ENCODE peak calls at places on chromosomes 7 and 10, in eight cellular contexts. One of them, this sample, is unnamed.

GRCh38 chr10:76052798-76053473 is 621.5 kb downstream of the LRMDA start:
- DNase-seq in OCI-LY7: no peak
- DNase-seq in K562: no peak
- DNase-seq in esophagus squamous epithelium: no peak
- DNase-seq in colonic mucosa: no peak
- DNase-seq in A549: no peak
- DNase-seq in tibial nerve: no peak
- DNase-seq in right lobe of liver: no peak
- DNase-seq in this sample: no peak

GRCh38 chr10:132611026-132611910 is 73.7 kb downstream of the INPP5A start:
- DNase-seq in tibial nerve: no peak
- DNase-seq in K562: no peak
- DNase-seq in A549: no peak
- DNase-seq in right lobe of liver: no peak
- DNase-seq in colonic mucosa: no peak
- DNase-seq in OCI-LY7: no peak
- DNase-seq in esophagus squamous epithelium: no peak
- DNase-seq in this sample: no peak

GRCh38 chr10:121910673-121911420 is 17.0 kb downstream of the ATE1 start:
- DNase-seq in esophagus squamous epithelium: no peak
- DNase-seq in A549: peak; percentile 68
- DNase-seq in K562: no peak
- DNase-seq in OCI-LY7: no peak
- DNase-seq in right lobe of liver: no peak
- DNase-seq in colonic mucosa: no peak
- DNase-seq in tibial nerve: no peak
- DNase-seq in this sample: no peak

GRCh38 chr7:38232475-38233366 is 40.7 kb downstream of the TARP start:
- DNase-seq in right lobe of liver: no peak
- DNase-seq in K562: no peak
- DNase-seq in colonic mucosa: peak; percentile 27
- DNase-seq in A549: no peak
- DNase-seq in OCI-LY7: no peak
- DNase-seq in esophagus squamous epithelium: no peak
- DNase-seq in tibial nerve: no peak
- DNase-seq in this sample: peak; percentile 26

GRCh38 chr7:105060923-105061322 is 46.9 kb downstream of the KMT2E start:
- DNase-seq in K562: no peak
- DNase-seq in esophagus squamous epithelium: no peak
- DNase-seq in A549: no peak
- DNase-seq in OCI-LY7: no peak
- DNase-seq in tibial nerve: no peak
- DNase-seq in colonic mucosa: no peak
- DNase-seq in right lobe of liver: no peak
- DNase-seq in this sample: no peak

GRCh38 chr10:19845963-19846362 is 29.7 kb downstream of the PLXDC2 start:
- DNase-seq in OCI-LY7: no peak
- DNase-seq in esophagus squamous epithelium: no peak
- DNase-seq in colonic mucosa: no peak
- DNase-seq in A549: no peak
- DNase-seq in right lobe of liver: no peak
- DNase-seq in tibial nerve: no peak
- DNase-seq in K562: no peak
- DNase-seq in this sample: no peak

GRCh38 chr7:33446551-33446950 is 317.2 kb downstream of the BBS9 start:
- DNase-seq in colonic mucosa: no peak
- DNase-seq in right lobe of liver: no peak
- DNase-seq in tibial nerve: no peak
- DNase-seq in A549: no peak
- DNase-seq in K562: no peak
- DNase-seq in OCI-LY7: no peak
- DNase-seq in esophagus squamous epithelium: no peak
- DNase-seq in this sample: no peak

GRCh38 chr7:36630112-36630650 is 94.1 kb downstream of the AOAH start:
- DNase-seq in K562: no peak
- DNase-seq in tibial nerve: no peak
- DNase-seq in right lobe of liver: no peak
- DNase-seq in A549: no peak
- DNase-seq in OCI-LY7: no peak
- DNase-seq in colonic mucosa: no peak
- DNase-seq in esophagus squamous epithelium: no peak
- DNase-seq in this sample: no peak

GRCh38 chr7:74023037-74023436 is 4.9 kb upstream of the ELN start:
- DNase-seq in colonic mucosa: no peak
- DNase-seq in K562: peak; percentile 51
- DNase-seq in tibial nerve: peak; percentile 70
- DNase-seq in A549: peak; percentile 56
- DNase-seq in OCI-LY7: no peak
- DNase-seq in right lobe of liver: no peak
- DNase-seq in esophagus squamous epithelium: no peak
- DNase-seq in this sample: peak; percentile 51

GRCh38 chr10:132199854-132200311 is 13.1 kb downstream of the DPYSL4 start:
- DNase-seq in A549: no peak
- DNase-seq in esophagus squamous epithelium: no peak
- DNase-seq in K562: no peak
- DNase-seq in right lobe of liver: no peak
- DNase-seq in colonic mucosa: no peak
- DNase-seq in tibial nerve: no peak
- DNase-seq in OCI-LY7: no peak
- DNase-seq in this sample: no peak

GRCh38 chr7:130910949-130911944 is 177.2 kb upstream of the KLF14 start:
- DNase-seq in right lobe of liver: no peak
- DNase-seq in OCI-LY7: no peak
- DNase-seq in A549: peak; percentile 72
- DNase-seq in tibial nerve: no peak
- DNase-seq in colonic mucosa: no peak
- DNase-seq in esophagus squamous epithelium: no peak
- DNase-seq in K562: peak; percentile 55
- DNase-seq in this sample: peak; percentile 72

GRCh38 chr10:36499696-36500095 is 625.7 kb upstream of the ANKRD30A start:
- DNase-seq in OCI-LY7: no peak
- DNase-seq in A549: no peak
- DNase-seq in esophagus squamous epithelium: no peak
- DNase-seq in K562: no peak
- DNase-seq in tibial nerve: no peak
- DNase-seq in right lobe of liver: no peak
- DNase-seq in colonic mucosa: no peak
- DNase-seq in this sample: no peak

GRCh38 chr7:108454674-108455523 is 1.3 kb downstream of the NRCAM start:
- DNase-seq in right lobe of liver: no peak
- DNase-seq in colonic mucosa: no peak
- DNase-seq in OCI-LY7: no peak
- DNase-seq in esophagus squamous epithelium: no peak
- DNase-seq in K562: no peak
- DNase-seq in tibial nerve: no peak
- DNase-seq in A549: peak; percentile 64
- DNase-seq in this sample: no peak

GRCh38 chr7:16646427-16647081 is 573 bp downstream of the BZW2 start:
- DNase-seq in OCI-LY7: peak; percentile 55
- DNase-seq in tibial nerve: no peak
- DNase-seq in colonic mucosa: peak; percentile 60
- DNase-seq in esophagus squamous epithelium: no peak
- DNase-seq in right lobe of liver: peak; percentile 51
- DNase-seq in K562: no peak
- DNase-seq in A549: no peak
- DNase-seq in this sample: no peak

GRCh38 chr7:16649196-16649595 is 3.2 kb downstream of the BZW2 start:
- DNase-seq in K562: no peak
- DNase-seq in colonic mucosa: no peak
- DNase-seq in A549: no peak
- DNase-seq in esophagus squamous epithelium: no peak
- DNase-seq in right lobe of liver: no peak
- DNase-seq in OCI-LY7: no peak
- DNase-seq in tibial nerve: no peak
- DNase-seq in this sample: no peak

GRCh38 chr7:16650266-16650665 is 4.3 kb downstream of the BZW2 start:
- DNase-seq in K562: no peak
- DNase-seq in colonic mucosa: no peak
- DNase-seq in tibial nerve: no peak
- DNase-seq in A549: no peak
- DNase-seq in right lobe of liver: no peak
- DNase-seq in esophagus squamous epithelium: no peak
- DNase-seq in OCI-LY7: no peak
- DNase-seq in this sample: no peak

GRCh38 chr7:16647435-16647960 is 1.5 kb downstream of the BZW2 start:
- DNase-seq in K562: no peak
- DNase-seq in OCI-LY7: peak; percentile 31
- DNase-seq in esophagus squamous epithelium: no peak
- DNase-seq in tibial nerve: no peak
- DNase-seq in right lobe of liver: no peak
- DNase-seq in colonic mucosa: no peak
- DNase-seq in A549: no peak
- DNase-seq in this sample: no peak

GRCh38 chr7:16648551-16648950 is 2.6 kb downstream of the BZW2 start:
- DNase-seq in K562: no peak
- DNase-seq in OCI-LY7: no peak
- DNase-seq in colonic mucosa: peak; percentile 35
- DNase-seq in A549: no peak
- DNase-seq in tibial nerve: no peak
- DNase-seq in right lobe of liver: no peak
- DNase-seq in esophagus squamous epithelium: no peak
- DNase-seq in this sample: no peak
- H3K4me3 ChIP-seq in K562: peak overlapping the region; percentile 90
- H3K4me3 ChIP-seq in OCI-LY7: peak overlapping the region; percentile 96
- H3K4me3 ChIP-seq in colonic mucosa: no peak overlapping the region
- H3K4me3 ChIP-seq in A549: peak overlapping the region; percentile 6
- H3K4me3 ChIP-seq in tibial nerve: no peak overlapping the region
- H3K4me3 ChIP-seq in right lobe of liver: no peak overlapping the region
- H3K4me3 ChIP-seq in esophagus squamous epithelium: no peak overlapping the region
- H3K4me3 ChIP-seq in this sample: no peak overlapping the region

GRCh38 chr10:23157691-23158369 is 34.3 kb upstream of the PTF1A start:
- DNase-seq in K562: peak; percentile 55
- DNase-seq in esophagus squamous epithelium: no peak
- DNase-seq in A549: peak; percentile 58
- DNase-seq in OCI-LY7: peak; percentile 64
- DNase-seq in colonic mucosa: no peak
- DNase-seq in right lobe of liver: no peak
- DNase-seq in tibial nerve: no peak
- DNase-seq in this sample: peak; percentile 25

GRCh38 chr10:23155166-23155565 is 36.9 kb upstream of the PTF1A start:
- DNase-seq in right lobe of liver: no peak
- DNase-seq in esophagus squamous epithelium: no peak
- DNase-seq in K562: no peak
- DNase-seq in colonic mucosa: no peak
- DNase-seq in OCI-LY7: no peak
- DNase-seq in tibial nerve: no peak
- DNase-seq in A549: no peak
- DNase-seq in this sample: no peak

GRCh38 chr10:23157239-23157661 is 34.9 kb upstream of the PTF1A start:
- DNase-seq in right lobe of liver: no peak
- DNase-seq in OCI-LY7: no peak
- DNase-seq in tibial nerve: no peak
- DNase-seq in A549: no peak
- DNase-seq in esophagus squamous epithelium: no peak
- DNase-seq in colonic mucosa: no peak
- DNase-seq in K562: no peak
- DNase-seq in this sample: no peak

GRCh38 chr10:23156447-23157150 is 35.5 kb upstream of the PTF1A start:
- DNase-seq in right lobe of liver: no peak
- DNase-seq in esophagus squamous epithelium: no peak
- DNase-seq in colonic mucosa: no peak
- DNase-seq in OCI-LY7: no peak
- DNase-seq in K562: no peak
- DNase-seq in tibial nerve: no peak
- DNase-seq in A549: no peak
- DNase-seq in this sample: no peak

GRCh38 chr10:23158370-23158769 is 33.7 kb upstream of the PTF1A start:
- DNase-seq in K562: peak; percentile 86
- DNase-seq in right lobe of liver: no peak
- DNase-seq in esophagus squamous epithelium: no peak
- DNase-seq in colonic mucosa: peak; percentile 36
- DNase-seq in tibial nerve: no peak
- DNase-seq in A549: peak; percentile 71
- DNase-seq in OCI-LY7: peak; percentile 62
- DNase-seq in this sample: peak; percentile 47
- TF ChIP-seq CTCF in K562: peak; percentile 83
- TF ChIP-seq CTCF in right lobe of liver: peak; percentile 72
- TF ChIP-seq CTCF in esophagus squamous epithelium: peak; percentile 68
- TF ChIP-seq CTCF in colonic mucosa: peak; percentile 86
- TF ChIP-seq CTCF in tibial nerve: peak; percentile 65
- TF ChIP-seq CTCF in A549: peak; percentile 91
- TF ChIP-seq CTCF in OCI-LY7: peak; percentile 97
- TF ChIP-seq CTCF in this sample: peak; percentile 91

DNA sequence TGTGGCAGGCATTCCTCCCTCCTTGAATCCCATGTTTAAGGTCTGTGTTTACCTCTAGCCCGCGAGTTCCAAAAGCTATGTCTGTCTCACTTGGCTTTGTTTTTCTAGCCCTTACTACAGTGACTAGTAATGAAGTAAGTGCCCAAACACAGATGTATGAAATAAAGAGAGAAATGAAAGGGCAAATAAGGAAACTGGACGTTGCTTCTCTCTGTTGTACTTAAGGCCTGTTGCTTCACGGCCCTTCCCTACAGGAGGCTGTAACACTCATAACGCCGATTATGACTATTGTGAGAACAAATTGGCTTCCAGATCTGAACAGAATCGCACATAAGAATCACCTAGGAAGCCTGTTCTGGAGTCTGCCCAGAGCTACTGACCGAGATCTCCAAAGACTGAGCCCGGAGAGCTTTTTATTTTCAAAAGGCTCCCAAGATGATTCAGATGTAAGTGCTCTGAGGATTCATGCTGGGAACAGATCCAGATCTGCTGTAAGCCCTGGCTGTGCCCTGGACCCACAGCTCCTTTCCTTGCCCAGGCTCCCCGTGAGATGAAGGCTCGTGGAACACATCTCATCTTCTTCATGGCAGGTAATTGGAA is 432.6 kb downstream of the SDK1 start:
- DNase-seq in right lobe of liver: no peak
- DNase-seq in OCI-LY7: no peak
- DNase-seq in tibial nerve: no peak
- DNase-seq in esophagus squamous epithelium: no peak
- DNase-seq in K562: no peak
- DNase-seq in colonic mucosa: no peak
- DNase-seq in A549: no peak
- DNase-seq in this sample: no peak
- H3K27ac ChIP-seq in right lobe of liver: no peak overlapping the region
- H3K27ac ChIP-seq in OCI-LY7: no peak overlapping the region
- H3K27ac ChIP-seq in tibial nerve: no peak overlapping the region
- H3K27ac ChIP-seq in esophagus squamous epithelium: no peak overlapping the region
- H3K27ac ChIP-seq in K562: no peak overlapping the region
- H3K27ac ChIP-seq in colonic mucosa: no peak overlapping the region
- H3K27ac ChIP-seq in A549: no peak overlapping the region
- H3K27ac ChIP-seq in this sample: no peak overlapping the region

GRCh38 chr10:101226888-101227736 is 2.2 kb downstream of the LBX1 start:
- DNase-seq in tibial nerve: no peak
- DNase-seq in OCI-LY7: no peak
- DNase-seq in colonic mucosa: no peak
- DNase-seq in right lobe of liver: no peak
- DNase-seq in K562: no peak
- DNase-seq in A549: no peak
- DNase-seq in esophagus squamous epithelium: no peak
- DNase-seq in this sample: no peak
- H3K4me3 ChIP-seq in tibial nerve: peak overlapping the region; percentile 38
- H3K4me3 ChIP-seq in OCI-LY7: no peak overlapping the region
- H3K4me3 ChIP-seq in colonic mucosa: peak overlapping the region; percentile 31
- H3K4me3 ChIP-seq in right lobe of liver: no peak overlapping the region
- H3K4me3 ChIP-seq in K562: no peak overlapping the region
- H3K4me3 ChIP-seq in A549: no peak overlapping the region
- H3K4me3 ChIP-seq in esophagus squamous epithelium: peak overlapping the region; percentile 8
- H3K4me3 ChIP-seq in this sample: no peak overlapping the region

This sample was measured in brain microvascular endothelial cell.